ENCODE peak calls at places on chromosomes 5 and 9, in five cellular contexts. One of them, this sample, is unnamed.

GRCh38 chr5:43422143-43422542 is 10.0 kb upstream of the CCL28 start:
- DNase-seq in GM12892: no peak
- DNase-seq in sigmoid colon: no peak
- DNase-seq in prostate gland: peak; percentile 49
- DNase-seq in transverse colon: peak; percentile 55
- DNase-seq in this sample: no peak

GRCh38 chr5:124883686-124884085 is 137.2 kb upstream of the ZNF608 start:
- DNase-seq in GM12892: no peak
- DNase-seq in prostate gland: no peak
- DNase-seq in transverse colon: no peak
- DNase-seq in sigmoid colon: no peak
- DNase-seq in this sample: no peak

GRCh38 chr5:148882332-148882731 is 55.9 kb downstream of the ADRB2 start:
- DNase-seq in transverse colon: no peak
- DNase-seq in prostate gland: no peak
- DNase-seq in GM12892: no peak
- DNase-seq in sigmoid colon: no peak
- DNase-seq in this sample: no peak

GRCh38 chr5:158843305-158843704 is 256.4 kb downstream of the EBF1 start:
- DNase-seq in GM12892: no peak
- DNase-seq in transverse colon: no peak
- DNase-seq in sigmoid colon: no peak
- DNase-seq in prostate gland: no peak
- DNase-seq in this sample: no peak

GRCh38 chr9:119801311-119801710 is 432.1 kb upstream of the BRINP1 start:
- DNase-seq in GM12892: no peak
- DNase-seq in sigmoid colon: no peak
- DNase-seq in transverse colon: no peak
- DNase-seq in prostate gland: peak; percentile 13
- DNase-seq in this sample: no peak

GRCh38 chr9:109109962-109110325 is 9.8 kb downstream of the TMEM245 start:
- DNase-seq in sigmoid colon: no peak
- DNase-seq in prostate gland: no peak
- DNase-seq in GM12892: no peak
- DNase-seq in transverse colon: no peak
- DNase-seq in this sample: no peak

GRCh38 chr9:125407974-125408900 is 146.6 kb downstream of the GAPVD1 start:
- DNase-seq in prostate gland: peak; percentile 61
- DNase-seq in GM12892: peak; percentile 98
- DNase-seq in sigmoid colon: peak; percentile 91
- DNase-seq in transverse colon: peak; percentile 76
- DNase-seq in this sample: no peak

GRCh38 chr9:9387511-9388115 is 1225.2 kb downstream of the PTPRD start:
- DNase-seq in GM12892: no peak
- DNase-seq in transverse colon: no peak
- DNase-seq in prostate gland: no peak
- DNase-seq in sigmoid colon: no peak
- DNase-seq in this sample: no peak

GRCh38 chr9:133787749-133788015 is 49.5 kb upstream of the SARDH start:
- DNase-seq in GM12892: peak; percentile 96
- DNase-seq in sigmoid colon: no peak
- DNase-seq in prostate gland: no peak
- DNase-seq in transverse colon: peak; percentile 77
- DNase-seq in this sample: no peak

GRCh38 chr5:98474802-98475201 is 298.7 kb upstream of the RGMB start:
- DNase-seq in transverse colon: no peak
- DNase-seq in sigmoid colon: no peak
- DNase-seq in GM12892: no peak
- DNase-seq in prostate gland: no peak
- DNase-seq in this sample: no peak

GRCh38 chr9:93286252-93287188 is 102.6 kb downstream of the WNK2 start:
- DNase-seq in sigmoid colon: no peak
- DNase-seq in GM12892: no peak
- DNase-seq in transverse colon: no peak
- DNase-seq in prostate gland: no peak
- DNase-seq in this sample: no peak

GRCh38 chr9:97711223-97711626 is 14.1 kb upstream of the XPA start:
- DNase-seq in transverse colon: no peak
- DNase-seq in GM12892: no peak
- DNase-seq in prostate gland: no peak
- DNase-seq in sigmoid colon: no peak
- DNase-seq in this sample: no peak

GRCh38 chr9:106482733-106483132 is 380.2 kb upstream of the ZNF462 start:
- DNase-seq in prostate gland: no peak
- DNase-seq in GM12892: no peak
- DNase-seq in sigmoid colon: no peak
- DNase-seq in transverse colon: no peak
- DNase-seq in this sample: no peak

GRCh38 chr5:32984851-32985250 is 273.7 kb downstream of the NPR3 start:
- DNase-seq in GM12892: no peak
- DNase-seq in sigmoid colon: no peak
- DNase-seq in transverse colon: no peak
- DNase-seq in prostate gland: no peak
- DNase-seq in this sample: no peak

GRCh38 chr5:84327591-84327990 is 57.1 kb downstream of the EDIL3 start:
- DNase-seq in GM12892: no peak
- DNase-seq in sigmoid colon: no peak
- DNase-seq in transverse colon: no peak
- DNase-seq in prostate gland: no peak
- DNase-seq in this sample: no peak

GRCh38 chr9:78235296-78235770 is 542 bp upstream of the CEP78 start:
- DNase-seq in prostate gland: no peak
- DNase-seq in GM12892: no peak
- DNase-seq in sigmoid colon: no peak
- DNase-seq in transverse colon: no peak
- DNase-seq in this sample: no peak

GRCh38 chr5:75993638-75994037 is 89.5 kb upstream of the SV2C start:
- DNase-seq in sigmoid colon: no peak
- DNase-seq in transverse colon: no peak
- DNase-seq in GM12892: no peak
- DNase-seq in prostate gland: no peak
- DNase-seq in this sample: no peak

GRCh38 chr9:93826209-93826608 is 128.9 kb downstream of the BARX1 start:
- DNase-seq in sigmoid colon: no peak
- DNase-seq in transverse colon: no peak
- DNase-seq in prostate gland: no peak
- DNase-seq in GM12892: no peak
- DNase-seq in this sample: no peak

GRCh38 chr5:55885359-55885758 is 34.2 kb downstream of the IL31RA start:
- DNase-seq in prostate gland: no peak
- DNase-seq in transverse colon: no peak
- DNase-seq in sigmoid colon: no peak
- DNase-seq in GM12892: no peak
- DNase-seq in this sample: no peak

GRCh38 chr9:117644607-117645244 is 59.5 kb upstream of the TLR4 start:
- DNase-seq in transverse colon: peak; percentile 78
- DNase-seq in prostate gland: peak; percentile 54
- DNase-seq in GM12892: no peak
- DNase-seq in sigmoid colon: peak; percentile 76
- DNase-seq in this sample: peak; percentile 34

DNA sequence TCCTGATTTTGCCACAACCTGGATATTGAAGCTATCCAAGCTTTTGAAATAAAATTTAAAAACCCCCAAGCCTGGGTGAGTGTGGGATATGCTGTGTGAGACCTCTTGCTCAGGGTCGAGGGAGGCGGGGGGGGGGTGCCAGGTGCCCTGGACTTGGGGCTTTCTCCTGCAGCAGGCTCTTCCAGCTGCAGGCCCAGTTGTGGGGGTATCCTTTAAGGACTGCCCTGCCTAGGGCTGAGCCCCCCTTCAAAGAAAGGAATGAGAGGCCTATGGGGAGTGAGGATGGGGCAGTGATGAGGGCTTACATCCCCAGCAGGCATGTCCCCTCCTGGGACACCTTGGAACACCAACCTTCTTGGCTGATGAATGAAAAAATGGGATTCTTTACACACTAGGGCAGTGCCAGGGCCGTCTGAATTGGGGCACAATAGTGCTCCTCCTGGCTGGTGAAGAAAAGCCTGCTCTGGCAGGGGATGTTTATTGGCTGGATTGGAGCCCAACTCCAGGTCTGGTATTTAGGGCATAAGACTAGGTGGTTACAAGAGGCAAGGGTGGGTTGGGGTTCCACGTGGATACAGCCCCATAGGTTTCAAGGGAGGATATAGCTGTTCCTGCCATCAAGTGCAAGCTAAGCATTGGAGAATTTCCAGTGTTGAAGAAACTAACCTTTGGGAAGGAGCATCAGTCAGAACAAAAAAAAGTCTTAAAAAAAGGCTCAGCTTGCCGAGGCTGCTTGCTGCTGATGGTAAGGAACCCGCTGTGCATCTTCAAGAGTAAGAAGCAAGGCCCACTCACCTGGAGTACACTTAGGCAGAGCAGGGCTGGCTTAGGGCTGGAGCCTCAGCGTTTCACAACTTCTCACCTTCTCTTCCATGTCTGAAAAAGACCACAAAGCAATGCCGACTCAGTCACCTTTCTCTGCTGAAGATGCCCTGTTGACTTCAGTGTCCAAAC is 7.0 kb downstream of the HNRNPAB start:
- DNase-seq in sigmoid colon: peak; percentile 12
- DNase-seq in prostate gland: no peak
- DNase-seq in transverse colon: no peak
- DNase-seq in GM12892: no peak
- DNase-seq in this sample: no peak
- TF ChIP-seq POLR2AphosphoS5 in sigmoid colon: no peak
- TF ChIP-seq POLR2AphosphoS5 in prostate gland: no peak
- TF ChIP-seq POLR2AphosphoS5 in transverse colon: peak; percentile 47
- TF ChIP-seq POLR2AphosphoS5 in GM12892: peak; percentile 15
- TF ChIP-seq POLR2AphosphoS5 in this sample: peak; percentile 14

GRCh38 chr5:140219068-140219971 is 44.3 kb downstream of the CYSTM1 start:
- DNase-seq in GM12892: no peak
- DNase-seq in transverse colon: no peak
- DNase-seq in sigmoid colon: no peak
- DNase-seq in prostate gland: no peak
- DNase-seq in this sample: no peak
- TF ChIP-seq POLR2AphosphoS5 in GM12892: no peak
- TF ChIP-seq POLR2AphosphoS5 in transverse colon: no peak
- TF ChIP-seq POLR2AphosphoS5 in sigmoid colon: no peak
- TF ChIP-seq POLR2AphosphoS5 in prostate gland: no peak
- TF ChIP-seq POLR2AphosphoS5 in this sample: no peak

DNA sequence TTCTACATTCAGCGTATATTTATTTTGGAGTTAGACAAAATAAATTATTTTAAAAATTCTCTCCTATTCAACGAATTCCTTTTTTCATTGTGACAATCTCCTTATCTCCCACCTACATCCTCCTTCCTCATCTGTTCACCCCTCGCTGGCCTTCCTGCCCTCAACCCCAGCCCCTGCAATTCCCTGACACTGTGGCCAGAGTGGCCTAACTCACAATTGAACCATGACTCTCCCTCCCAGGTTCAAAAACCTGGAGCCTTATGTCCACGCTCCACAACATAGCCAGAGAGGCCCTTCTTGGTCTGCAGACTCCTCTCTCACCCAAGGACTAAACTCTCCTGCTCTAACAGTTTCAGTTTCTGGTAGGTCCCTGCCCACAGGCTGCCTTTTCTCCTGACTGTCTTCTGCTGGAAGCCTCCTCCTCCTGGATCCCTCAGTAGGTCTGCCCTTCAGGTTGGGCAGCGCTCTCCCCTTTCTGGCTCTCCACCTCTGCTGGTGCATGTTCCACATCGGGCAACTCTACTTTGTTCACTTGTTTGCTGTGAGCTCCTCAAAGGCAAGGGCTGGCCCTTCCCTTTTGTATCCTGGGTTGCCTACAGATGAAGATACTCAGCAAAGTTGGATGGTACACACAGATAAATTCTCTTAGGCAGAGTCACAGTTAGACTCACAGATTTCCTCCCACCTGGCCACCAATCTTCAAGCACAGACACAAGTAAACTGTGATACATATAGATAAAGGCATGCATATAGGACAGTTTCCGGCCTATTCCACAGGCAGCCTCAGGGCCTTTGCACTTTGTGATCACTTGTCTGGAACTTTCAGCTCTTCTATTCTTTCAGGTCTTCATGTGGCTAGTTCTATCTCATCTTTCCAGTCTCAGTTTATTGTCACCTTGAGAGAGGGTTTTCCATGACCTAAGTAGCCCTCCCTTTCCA is 19.8 kb upstream of the MYORG start:
- DNase-seq in sigmoid colon: no peak
- DNase-seq in transverse colon: no peak
- DNase-seq in GM12892: no peak
- DNase-seq in prostate gland: no peak
- DNase-seq in this sample: no peak
- TF ChIP-seq POLR2AphosphoS5 in sigmoid colon: no peak
- TF ChIP-seq POLR2AphosphoS5 in transverse colon: no peak
- TF ChIP-seq POLR2AphosphoS5 in GM12892: no peak
- TF ChIP-seq POLR2AphosphoS5 in prostate gland: no peak
- TF ChIP-seq POLR2AphosphoS5 in this sample: no peak

GRCh38 chr5:139658928-139659667 is 10.9 kb downstream of the CXXC5 start:
- DNase-seq in sigmoid colon: no peak
- DNase-seq in prostate gland: no peak
- DNase-seq in transverse colon: no peak
- DNase-seq in GM12892: no peak
- DNase-seq in this sample: no peak

GRCh38 chr5:139659673-139660072 is 11.5 kb downstream of the CXXC5 start:
- DNase-seq in prostate gland: no peak
- DNase-seq in sigmoid colon: no peak
- DNase-seq in transverse colon: no peak
- DNase-seq in GM12892: no peak
- DNase-seq in this sample: no peak

GRCh38 chr5:139655727-139656271 is 7.7 kb downstream of the CXXC5 start:
- DNase-seq in GM12892: no peak
- DNase-seq in prostate gland: peak; percentile 74
- DNase-seq in sigmoid colon: no peak
- DNase-seq in transverse colon: no peak
- DNase-seq in this sample: no peak

GRCh38 chr5:139658501-139658927 is 10.4 kb downstream of the CXXC5 start:
- DNase-seq in GM12892: no peak
- DNase-seq in sigmoid colon: no peak
- DNase-seq in transverse colon: no peak
- DNase-seq in prostate gland: no peak
- DNase-seq in this sample: no peak

GRCh38 chr5:139657363-139658321 is 9.5 kb downstream of the CXXC5 start:
- DNase-seq in sigmoid colon: no peak
- DNase-seq in GM12892: no peak
- DNase-seq in prostate gland: no peak
- DNase-seq in transverse colon: no peak
- DNase-seq in this sample: no peak
- TF ChIP-seq POLR2AphosphoS5 in sigmoid colon: no peak
- TF ChIP-seq POLR2AphosphoS5 in GM12892: no peak
- TF ChIP-seq POLR2AphosphoS5 in prostate gland: no peak
- TF ChIP-seq POLR2AphosphoS5 in transverse colon: no peak
- TF ChIP-seq POLR2AphosphoS5 in this sample: no peak